ENCODE peak calls at places on chromosomes 4 and X, in eight cellular contexts. K, E, V, Z, P, U, Y and C are unnamed samples. For H3K27me3, H3K4me1 and H3K36me3, the result is how much of the 10 kb centered on the place peaks cover.

GRCh38 chr4:40003986-40004385 is 26.3 kb upstream of the PDS5A start:
- DNase-seq in K (no peak), E (no peak), V (no peak), Z (no peak), P (no peak), U (peak), Y (no peak), C (no peak)

GRCh38 chrX:1150569-1151347 is 61.7 kb downstream of the CRLF2 start:
- DNase-seq in K (no peak), E (no peak), V (no peak), Z (no peak), P (peak), U (no peak), Y (no peak), C (no peak)

GRCh38 chr4:47550899-47551548 is 65.9 kb downstream of the ATP10D start:
- DNase-seq in K (no peak), E (no peak), V (no peak), Z (no peak), P (no peak), U (no peak), Y (no peak), C (no peak)

GRCh38 chr4:86155766-86156165 is 204.1 kb downstream of the MAPK10 start:
- DNase-seq in K (no peak), E (no peak), V (no peak), Z (no peak), P (no peak), U (no peak), Y (no peak), C (no peak)

GRCh38 chrX:22603060-22603459 is 330.3 kb downstream of the CBLL2 start:
- DNase-seq in K (no peak), E (no peak), V (no peak), Z (no peak), P (no peak), U (no peak), Y (no peak), C (no peak)

GRCh38 chr4:129602447-129602846 is 506.5 kb downstream of the C4orf33 start:
- DNase-seq in K (no peak), E (no peak), V (no peak), Z (no peak), P (no peak), U (no peak), Y (no peak), C (no peak)

GRCh38 chr4:14908635-14909034 is 93.6 kb upstream of the CPEB2 start:
- DNase-seq in K (no peak), E (no peak), V (no peak), Z (no peak), P (no peak), U (peak), Y (no peak), C (no peak)

GRCh38 chr4:174262624-174263444 is 20.6 kb downstream of the FBXO8 start:
- DNase-seq in K (no peak), E (no peak), V (no peak), Z (no peak), P (no peak), U (no peak), Y (no peak), C (no peak)

GRCh38 chr4:183377491-183377890 is 55.3 kb upstream of the CLDN24 start:
- DNase-seq in K (no peak), E (no peak), V (no peak), Z (no peak), P (no peak), U (no peak), Y (no peak), C (no peak)

GRCh38 chr4:26568446-26568994 is 15.4 kb upstream of the TBC1D19 start:
- DNase-seq in K (no peak), E (peak), V (no peak), Z (no peak), P (no peak), U (peak), Y (peak), C (no peak)

GRCh38 chr4:142091085-142091513 is 454.7 kb downstream of the IL15 start:
- DNase-seq in K (no peak), E (peak), V (no peak), Z (no peak), P (no peak), U (peak), Y (no peak), C (no peak)

GRCh38 chrX:110015027-110015426 is 12.1 kb downstream of the TMEM164 start:
- DNase-seq in K (no peak), E (peak), V (no peak), Z (no peak), P (no peak), U (no peak), Y (no peak), C (no peak)

GRCh38 chr4:145878501-145879435 is 59.9 kb downstream of the ZNF827 start:
- DNase-seq in K (no peak), E (peak), V (no peak), Z (no peak), P (no peak), U (peak), Y (peak), C (no peak)

GRCh38 chr4:121989715-121990114 is 37.9 kb upstream of the TRPC3 start:
- DNase-seq in K (no peak), E (peak), V (no peak), Z (no peak), P (no peak), U (peak), Y (peak), C (no peak)

GRCh38 chrX:42094208-42094607 is 170.9 kb upstream of the CASK start:
- DNase-seq in K (no peak), E (peak), V (no peak), Z (no peak), P (no peak), U (peak), Y (no peak), C (no peak)

GRCh38 chr4:125010776-125011503 is 298.4 kb upstream of the ANKRD50 start:
- DNase-seq in K (no peak), E (no peak), V (no peak), Z (no peak), P (no peak), U (peak), Y (no peak), C (no peak)

GRCh38 chr4:654526-654845 is 19.6 kb downstream of the ATP5ME start:
- DNase-seq in K (no peak), E (no peak), V (no peak), Z (no peak), P (no peak), U (no peak), Y (no peak), C (no peak)

GRCh38 chr4:144562019-144562740 is 83.8 kb upstream of the HHIP start:
- DNase-seq in K (no peak), E (peak), V (no peak), Z (no peak), P (no peak), U (no peak), Y (no peak), C (no peak)

GRCh38 chrX:63330681-63331080 is 20.5 kb downstream of the SPIN4 start:
- DNase-seq in K (no peak), E (peak), V (no peak), Z (no peak), P (no peak), U (no peak), Y (no peak), C (no peak)

GRCh38 chrX:17237146-17237545 is 137.9 kb upstream of the NHS start:
- DNase-seq in K (no peak), E (no peak), V (no peak), Z (no peak), P (no peak), U (no peak), Y (no peak), C (no peak)

GRCh38 chr4:97153042-97153441 is 990.2 kb downstream of the STPG2 start:
- DNase-seq in K (no peak), E (peak), V (no peak), Z (no peak), P (no peak), U (peak), Y (no peak), C (no peak)

GRCh38 chrX:54950730-54951375 is 30.2 kb downstream of the TRO start:
- DNase-seq in K (no peak), E (no peak), V (no peak), Z (no peak), P (no peak), U (no peak), Y (no peak), C (no peak)

GRCh38 chr4:10584042-10584441 is 100.5 kb downstream of the CLNK start:
- DNase-seq in K (no peak), E (peak), V (no peak), Z (no peak), P (no peak), U (peak), Y (peak), C (no peak)

GRCh38 chr4:85028910-85029309 is 62.4 kb upstream of the WDFY3 start:
- DNase-seq in K (no peak), E (peak), V (no peak), Z (no peak), P (no peak), U (peak), Y (no peak), C (no peak)

GRCh38 chr4:165355900-165356300 is 22.9 kb upstream of the CPE start:
- DNase-seq in K (no peak), E (peak), V (no peak), Z (no peak), P (no peak), U (peak), Y (peak), C (no peak)

GRCh38 chr4:108166038-108166437 is 2.7 kb downstream of the LEF1 start:
- DNase-seq in K (no peak), E (no peak), V (peak), Z (no peak), P (no peak), U (no peak), Y (no peak), C (no peak)

GRCh38 chr4:12902735-12903134 is 581.4 kb downstream of the RAB28 start:
- DNase-seq in K (no peak), E (no peak), V (no peak), Z (no peak), P (no peak), U (no peak), Y (no peak), C (no peak)

GRCh38 chrX:46575991-46576392 is 2.4 kb downstream of the CHST7 start:
- DNase-seq in K (peak), E (peak), V (no peak), Z (peak), P (no peak), U (peak), Y (no peak), C (no peak)

GRCh38 chr4:24664956-24665355 is 80.6 kb upstream of the DHX15 start:
- DNase-seq in K (no peak), E (peak), V (no peak), Z (no peak), P (no peak), U (peak), Y (no peak), C (no peak)

GRCh38 chrX:10259716-10260115 is 102.9 kb downstream of the CLCN4 start:
- DNase-seq in K (no peak), E (peak), V (no peak), Z (no peak), P (no peak), U (peak), Y (no peak), C (no peak)

GRCh38 chrX:49043987-49044281 is 777 bp upstream of the TFE3 start:
- DNase-seq in K (no peak), E (no peak), V (no peak), Z (no peak), P (no peak), U (no peak), Y (no peak), C (no peak)

GRCh38 chr4:80141543-80141942 is 55.8 kb upstream of the PRDM8 start:
- DNase-seq in K (no peak), E (no peak), V (no peak), Z (no peak), P (no peak), U (no peak), Y (no peak), C (no peak)

GRCh38 chr4:145829629-145830395 is 108.8 kb downstream of the ZNF827 start:
- DNase-seq in K (no peak), E (no peak), V (no peak), Z (no peak), P (no peak), U (no peak), Y (no peak), C (no peak)

GRCh38 chr4:130646886-130647285 is 1550.9 kb downstream of the C4orf33 start:
- DNase-seq in K (no peak), E (no peak), V (no peak), Z (no peak), P (no peak), U (no peak), Y (no peak), C (no peak)

GRCh38 chrX:130110379-130111219 is at the start of gene ELF4:
- DNase-seq in K (peak), E (peak), V (no peak), Z (no peak), P (no peak), U (peak), Y (no peak), C (peak)

GRCh38 chrX:47838361-47838760 is 1.7 kb downstream of the ZNF81 start:
- DNase-seq in K (no peak), E (no peak), V (no peak), Z (no peak), P (no peak), U (no peak), Y (no peak), C (no peak)
- H3K27me3 ChIP-seq in K (under half), E (under half), V (under half), Z (under half), P (under half), U (under half), Y (under half), C (under half)

GRCh38 chr4:94412019-94413017 is 39.4 kb upstream of the PDLIM5 start:
- DNase-seq in K (no peak), E (peak), V (no peak), Z (no peak), P (no peak), U (peak), Y (peak), C (no peak)
- H3K4me1 ChIP-seq in K (half or more), E (half or more), V (under half), Z (under half), P (under half), U (under half), Y (under half), C (under half)

DNA sequence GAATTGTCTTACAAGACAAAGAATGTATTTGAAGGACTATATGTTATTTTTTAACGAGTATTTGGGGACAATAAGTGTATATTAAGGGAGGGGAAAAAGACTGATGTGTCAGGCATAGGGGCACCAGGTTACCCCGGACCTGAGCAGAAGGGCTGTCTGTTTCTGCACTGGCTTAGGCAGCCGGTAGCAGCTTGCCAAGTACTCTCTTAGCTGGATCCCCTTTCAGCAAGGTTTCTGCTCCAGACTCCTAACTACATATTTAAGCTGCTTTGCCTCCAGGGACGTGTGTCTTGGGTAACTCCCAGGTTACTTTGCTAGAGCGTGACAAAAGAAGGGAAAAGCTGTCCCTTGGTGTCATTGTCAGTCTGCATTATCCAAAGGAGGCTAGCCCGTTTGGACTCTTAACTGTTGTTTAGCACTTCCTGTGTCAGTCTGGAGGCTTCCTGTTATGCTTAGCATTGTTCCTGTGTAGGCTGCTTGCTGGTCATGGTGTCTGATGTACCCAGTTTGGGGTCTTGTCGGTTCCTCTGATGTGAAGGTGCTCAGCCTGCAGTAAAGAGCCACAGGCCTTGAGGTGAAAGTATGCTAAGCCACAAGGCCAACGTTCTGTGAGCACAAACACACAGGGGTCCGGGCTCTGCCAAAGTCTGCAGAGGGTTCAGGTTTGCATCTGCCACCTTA is 11.6 kb downstream of the CXCR3 start:
- DNase-seq in K (no peak), E (no peak), V (no peak), Z (no peak), P (no peak), U (no peak), Y (no peak), C (no peak)
- H3K36me3 ChIP-seq in K (half or more), E (under half), V (under half), Z (half or more), P (half or more), U (under half), Y (under half), C (under half)

DNA sequence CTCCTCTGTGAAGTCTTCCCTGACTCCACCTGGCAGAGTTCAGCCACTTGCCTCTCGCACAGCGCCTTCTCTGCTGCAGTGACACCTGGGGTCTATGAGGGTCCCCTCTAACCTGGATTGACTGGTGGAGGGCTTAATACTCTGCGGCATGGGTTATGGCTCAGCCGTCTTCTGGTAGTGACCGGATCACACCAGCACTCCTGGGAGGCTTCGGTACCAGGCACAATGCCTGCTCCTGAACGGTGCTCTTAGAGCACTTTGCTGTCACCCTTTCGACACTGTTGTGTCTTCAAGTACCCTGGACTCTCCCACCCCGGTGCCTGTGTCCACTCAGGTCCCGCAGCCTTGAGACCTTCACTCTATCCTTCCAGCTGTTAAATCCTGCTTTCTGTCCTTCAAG is 50.0 kb downstream of the C4orf50 start:
- DNase-seq in K (no peak), E (no peak), V (no peak), Z (no peak), P (peak), U (no peak), Y (no peak), C (no peak)
- H3K27me3 ChIP-seq in K (half or more), E (under half), V (under half), Z (under half), P (under half), U (under half), Y (under half), C (under half)

DNA sequence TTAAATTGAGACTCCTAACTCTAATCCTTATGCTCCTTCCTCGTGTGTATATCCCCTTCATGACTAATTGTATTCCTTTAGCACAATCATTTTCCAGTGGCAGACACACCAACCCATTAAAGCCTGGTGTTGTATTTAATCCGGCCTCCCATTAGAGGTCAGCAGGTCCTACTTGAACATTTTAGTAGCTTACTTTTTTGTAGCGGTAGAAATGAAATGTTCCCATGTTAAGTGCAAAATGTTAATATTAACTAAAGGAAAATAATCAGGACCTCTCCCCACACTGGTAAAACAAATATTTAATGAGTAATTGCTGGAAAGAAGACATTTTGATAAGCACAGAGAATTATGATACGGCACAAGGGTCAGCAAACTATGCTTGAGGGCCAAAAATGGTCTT is 3.4 kb downstream of the RAB33B start:
- DNase-seq in K (no peak), E (no peak), V (no peak), Z (no peak), P (no peak), U (no peak), Y (no peak), C (no peak)
- H3K4me1 ChIP-seq in K (half or more), E (under half), V (under half), Z (under half), P (half or more), U (under half), Y (under half), C (under half)

GRCh38 chr4:139042981-139043460 is 27.4 kb downstream of the NOCT start:
- DNase-seq in K (no peak), E (no peak), V (no peak), Z (no peak), P (no peak), U (no peak), Y (no peak), C (no peak)
- H3K36me3 ChIP-seq in K (under half), E (under half), V (under half), Z (under half), P (under half), U (under half), Y (half or more), C (under half)